ENCODE peak calls at places on chromosomes 2 and 18, in seven cellular contexts. X, H, W, E, S, V and L are unnamed samples.

GRCh38 chr2:20092226-20092900 is 40.9 kb upstream of the LAPTM4A start:
- DNase-seq in H (no peak), S (no peak), E (no peak), X (no peak), W (no peak), V (no peak), L (no peak)

GRCh38 chr18:45218436-45218835 is 396.8 kb upstream of the SLC14A2 start:
- DNase-seq in X (no peak), W (no peak), S (no peak), E (no peak), V (no peak), H (no peak), L (no peak)

GRCh38 chr18:2847341-2848144 is 737 bp downstream of the EMILIN2 start:
- DNase-seq in E (peak; percentile 48), S (peak; percentile 53), X (no peak), H (peak; percentile 72), W (peak; percentile 71), V (no peak), L (no peak)

GRCh38 chr18:59547691-59548182 is 149.5 kb downstream of the CCBE1 start:
- DNase-seq in H (no peak), S (peak; percentile 90), X (no peak), W (peak; percentile 6), V (no peak), E (no peak), L (no peak)

GRCh38 chr18:25306671-25307070 is 45.3 kb downstream of the ZNF521 start:
- DNase-seq in H (no peak), W (no peak), E (no peak), X (no peak), V (no peak), S (no peak), L (no peak)

GRCh38 chr2:140122001-140122400 is 1341.8 kb upstream of the NXPH2 start:
- DNase-seq in V (peak; percentile 8), S (peak; percentile 71), H (no peak), W (no peak), E (no peak), X (no peak), L (no peak)

GRCh38 chr2:120775261-120775660 is 39.6 kb downstream of the GLI2 start:
- DNase-seq in X (no peak), V (no peak), S (no peak), H (no peak), E (no peak), W (no peak), L (no peak)

GRCh38 chr2:40043191-40043590 is 264.1 kb upstream of the THUMPD2 start:
- DNase-seq in X (no peak), H (no peak), E (peak; percentile 24), W (no peak), S (no peak), V (no peak), L (no peak)

GRCh38 chr2:9288233-9288632 is 81.6 kb downstream of the ASAP2 start:
- DNase-seq in E (peak; percentile 70), W (no peak), S (peak; percentile 95), X (no peak), H (no peak), V (no peak), L (no peak)

GRCh38 chr18:7467708-7468466 is 99.2 kb upstream of the PTPRM start:
- DNase-seq in V (peak; percentile 23), E (no peak), W (peak; percentile 17), S (peak; percentile 18), H (no peak), X (no peak), L (no peak)

GRCh38 chr2:46984642-46985476 is 69.3 kb upstream of the MCFD2 start:
- DNase-seq in E (peak; percentile 88), X (peak; percentile 91), H (peak; percentile 95), S (peak; percentile 94), W (peak; percentile 33), V (no peak), L (peak; percentile 73)

GRCh38 chr2:176085861-176086771 is 2.4 kb upstream of the EVX2 start:
- DNase-seq in W (no peak), S (peak; percentile 39), X (peak; percentile 67), V (peak; percentile 31), E (peak; percentile 84), H (peak; percentile 66), L (no peak)

GRCh38 chr2:176089843-176090395 is 2.6 kb upstream of the HOXD13 start:
- DNase-seq in W (no peak), E (no peak), X (no peak), S (no peak), V (no peak), H (no peak), L (no peak)

GRCh38 chr2:176088937-176089842 is 3.3 kb upstream of the HOXD13 start:
- DNase-seq in V (no peak), S (no peak), X (peak; percentile 7), W (no peak), E (no peak), H (no peak), L (no peak)

GRCh38 chr2:176087330-176088047 is 3.7 kb upstream of the EVX2 start:
- DNase-seq in V (no peak), W (no peak), S (no peak), X (peak; percentile 41), E (no peak), H (peak; percentile 54), L (no peak)

DNA sequence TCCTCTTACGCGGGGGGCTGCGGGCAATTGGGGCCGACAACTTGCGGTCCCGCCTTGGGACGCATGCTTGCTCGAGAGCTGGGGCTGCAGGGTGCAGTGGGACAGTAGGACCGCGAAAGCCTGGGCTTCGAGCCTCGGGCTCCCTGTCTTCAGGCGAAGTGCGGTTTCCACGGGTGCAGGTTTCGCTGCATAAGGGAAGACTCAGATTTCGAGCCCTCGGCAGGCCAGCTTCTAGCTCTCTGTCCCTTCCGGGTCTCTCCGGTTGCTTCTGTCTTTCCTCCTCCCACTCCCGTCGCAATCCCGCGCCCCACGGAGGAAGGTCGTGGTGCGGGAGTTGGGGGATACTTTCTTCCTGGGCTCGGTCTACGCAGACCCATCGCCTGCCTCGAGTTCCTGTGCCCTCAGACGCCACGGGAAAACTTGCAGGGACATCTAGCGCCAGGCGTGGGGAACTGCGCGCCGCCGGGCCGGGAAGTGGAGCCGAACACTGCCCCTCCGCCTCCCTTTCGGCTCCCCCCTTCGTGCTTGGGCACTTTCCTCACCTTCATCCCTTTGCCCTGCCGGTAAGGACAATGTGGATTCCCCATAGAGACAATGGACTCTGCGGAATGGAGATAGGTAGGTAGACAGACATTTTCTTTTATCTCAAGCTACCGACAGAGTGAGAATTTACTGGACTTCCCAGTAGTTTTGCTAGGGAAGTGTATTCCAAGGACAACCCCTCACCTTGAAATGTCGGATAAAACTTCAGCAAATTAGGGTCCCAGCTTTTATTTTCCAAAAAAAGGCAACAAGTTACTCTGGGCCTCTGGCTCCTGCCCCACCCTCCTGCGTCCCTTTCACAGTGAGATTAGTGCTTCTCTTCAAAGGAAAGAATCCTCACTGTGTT is 4.2 kb upstream of the HOXD13 start:
- DNase-seq in V (peak; percentile 40), W (peak; percentile 48), S (peak; percentile 42), E (peak; percentile 88), H (peak; percentile 71), X (peak; percentile 81), L (no peak)
- H3K4me3 ChIP-seq in V (peak overlapping the region; percentile 51), W (no peak overlapping the region), S (peak overlapping the region; percentile 19), E (peak overlapping the region; percentile 74), H (no peak overlapping the region), X (peak overlapping the region; percentile 52), L (peak overlapping the region; percentile 35)

GRCh38 chr2:66582975-66583842 is 148.3 kb downstream of the MEIS1 start:
- DNase-seq in W (no peak), H (no peak), V (no peak), E (no peak), X (no peak), S (peak; percentile 71), L (no peak)
- H3K4me3 ChIP-seq in W (no peak overlapping the region), H (no peak overlapping the region), V (no peak overlapping the region), E (peak overlapping the region; percentile 11), X (no peak overlapping the region), S (peak overlapping the region; percentile 65), L (no peak overlapping the region)

DNA sequence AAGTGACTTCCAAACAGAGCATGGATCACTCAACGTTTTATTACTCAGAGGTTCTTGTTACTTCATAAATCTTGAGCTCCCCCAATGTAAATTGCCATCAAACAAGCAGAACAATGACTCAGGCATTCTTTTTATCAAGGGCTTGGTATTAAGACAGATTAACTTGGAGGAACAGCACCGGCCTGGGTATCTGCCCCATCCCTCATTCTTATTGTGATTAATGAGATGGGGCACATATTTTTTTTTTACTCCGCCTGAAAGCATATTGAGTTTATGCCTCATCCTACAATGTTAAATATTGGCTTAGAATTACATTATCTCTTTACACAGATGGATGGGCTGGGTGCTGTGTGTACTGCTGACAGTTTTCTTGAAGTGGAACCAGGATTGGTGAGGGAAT is 387.2 kb downstream of the CLIP4 start:
- DNase-seq in S (no peak), W (no peak), E (peak; percentile 24), V (no peak), H (no peak), X (no peak), L (no peak)
- H3K4me3 ChIP-seq in S (no peak overlapping the region), W (no peak overlapping the region), E (no peak overlapping the region), V (no peak overlapping the region), H (no peak overlapping the region), X (no peak overlapping the region), L (no peak overlapping the region)

GRCh38 chr2:178627401-178627800 is 147.1 kb downstream of the PLEKHA3 start:
- DNase-seq in H (no peak), W (no peak), X (no peak), E (no peak), V (no peak), S (no peak), L (no peak)
- H3K4me3 ChIP-seq in H (no peak overlapping the region), W (no peak overlapping the region), X (no peak overlapping the region), E (no peak overlapping the region), V (no peak overlapping the region), S (no peak overlapping the region), L (no peak overlapping the region)

GRCh38 chr2:221573430-221574230 is 1.5 kb upstream of the EPHA4 start:
- DNase-seq in W (peak; percentile 66), V (peak; percentile 36), E (peak; percentile 95), S (peak; percentile 75), H (peak; percentile 91), X (peak; percentile 90), L (peak; percentile 90)

GRCh38 chr2:221574231-221574570 is 2.1 kb upstream of the EPHA4 start:
- DNase-seq in V (no peak), H (no peak), X (no peak), S (no peak), W (no peak), E (no peak), L (no peak)

GRCh38 chr2:221571391-221572179 is 519 bp downstream of the EPHA4 start:
- DNase-seq in S (peak; percentile 54), E (peak; percentile 77), W (no peak), X (peak; percentile 77), V (no peak), H (peak; percentile 67), L (no peak)

GRCh38 chr2:221572180-221572820 is at the start of gene EPHA4:
- DNase-seq in H (peak; percentile 94), E (peak; percentile 98), S (peak; percentile 91), X (peak; percentile 88), W (peak; percentile 70), V (no peak), L (peak; percentile 79)

DNA sequence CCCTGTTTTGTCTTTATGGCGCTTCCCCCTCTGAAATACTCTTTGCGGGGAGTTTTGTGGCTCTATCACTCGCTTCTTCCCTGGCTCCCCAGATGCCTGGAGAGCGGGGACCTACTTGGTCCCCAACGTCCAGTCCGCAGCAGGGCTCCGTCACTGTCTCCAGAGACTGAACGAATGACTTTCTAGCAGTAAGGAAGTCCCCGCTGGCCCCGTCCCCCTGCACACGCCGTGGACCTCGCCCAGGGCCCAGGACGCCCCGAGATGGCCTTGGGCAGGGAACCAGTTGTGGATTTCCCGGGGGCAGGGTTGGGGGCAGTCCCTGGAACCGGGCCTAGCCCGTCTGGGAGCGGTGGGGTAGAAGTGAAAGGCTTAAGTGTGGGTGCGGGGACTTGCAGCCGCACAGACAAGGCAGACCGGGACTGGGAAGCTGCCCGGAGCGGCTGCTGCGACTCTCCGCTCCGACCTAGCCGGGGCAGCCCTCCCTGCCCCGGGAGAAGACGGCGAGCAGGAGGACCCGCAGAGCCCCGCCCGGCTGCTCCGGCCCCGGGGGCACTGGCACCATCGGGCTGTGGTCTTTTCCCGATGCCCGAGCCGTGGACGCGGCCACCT is 821 bp upstream of the EPHA4 start:
- DNase-seq in X (peak; percentile 82), S (peak; percentile 48), E (peak; percentile 63), H (no peak), V (no peak), W (no peak), L (peak; percentile 12)
- H3K4me3 ChIP-seq in X (peak overlapping the region; percentile 83), S (peak overlapping the region; percentile 61), E (peak overlapping the region; percentile 94), H (peak overlapping the region; percentile 70), V (no peak overlapping the region), W (no peak overlapping the region), L (peak overlapping the region; percentile 75)